ENCODE peak calls at places on chromosomes 11 and 22, in ten cellular contexts. One of them, this sample, is unnamed.

GRCh38 chr11:63443714-63444113 is 47.3 kb downstream of the PLAAT5 start:
- DNase-seq in AG09319: no peak
- DNase-seq in NCI-H1436: no peak
- DNase-seq in neural crest cell: no peak
- DNase-seq in sciatic nerve: no peak
- DNase-seq in endothelial cell: no peak
- DNase-seq in ACHN: no peak
- DNase-seq in fibroblast of lung: no peak
- DNase-seq in fibroblast of the conjunctiva: no peak
- DNase-seq in HCT116: no peak
- DNase-seq in this sample: no peak

GRCh38 chr11:46160100-46160499 is 38.8 kb upstream of the PHF21A start:
- DNase-seq in AG09319: no peak
- DNase-seq in HCT116: no peak
- DNase-seq in NCI-H1436: no peak
- DNase-seq in fibroblast of the conjunctiva: no peak
- DNase-seq in fibroblast of lung: no peak
- DNase-seq in neural crest cell: no peak
- DNase-seq in endothelial cell: no peak
- DNase-seq in ACHN: no peak
- DNase-seq in sciatic nerve: no peak
- DNase-seq in this sample: no peak

GRCh38 chr11:72001255-72001654 is 2.5 kb downstream of the IL18BP start:
- DNase-seq in fibroblast of the conjunctiva: no peak
- DNase-seq in neural crest cell: no peak
- DNase-seq in sciatic nerve: no peak
- DNase-seq in AG09319: no peak
- DNase-seq in NCI-H1436: no peak
- DNase-seq in endothelial cell: no peak
- DNase-seq in ACHN: no peak
- DNase-seq in HCT116: no peak
- DNase-seq in fibroblast of lung: no peak
- DNase-seq in this sample: no peak

GRCh38 chr22:40721266-40721665 is 42.0 kb downstream of the MCHR1 start:
- DNase-seq in ACHN: no peak
- DNase-seq in fibroblast of lung: peak
- DNase-seq in neural crest cell: peak
- DNase-seq in sciatic nerve: no peak
- DNase-seq in endothelial cell: no peak
- DNase-seq in NCI-H1436: peak
- DNase-seq in fibroblast of the conjunctiva: no peak
- DNase-seq in AG09319: no peak
- DNase-seq in HCT116: no peak
- DNase-seq in this sample: peak

GRCh38 chr11:117217141-117217609 is 14.7 kb downstream of the PCSK7 start:
- DNase-seq in NCI-H1436: no peak
- DNase-seq in neural crest cell: no peak
- DNase-seq in HCT116: no peak
- DNase-seq in endothelial cell: no peak
- DNase-seq in AG09319: no peak
- DNase-seq in ACHN: no peak
- DNase-seq in fibroblast of lung: peak
- DNase-seq in sciatic nerve: peak
- DNase-seq in fibroblast of the conjunctiva: no peak
- DNase-seq in this sample: no peak

GRCh38 chr22:37747715-37748100 is 50.9 kb downstream of the TRIOBP start:
- DNase-seq in ACHN: no peak
- DNase-seq in NCI-H1436: no peak
- DNase-seq in endothelial cell: no peak
- DNase-seq in neural crest cell: no peak
- DNase-seq in AG09319: no peak
- DNase-seq in fibroblast of lung: no peak
- DNase-seq in sciatic nerve: no peak
- DNase-seq in HCT116: no peak
- DNase-seq in fibroblast of the conjunctiva: no peak
- DNase-seq in this sample: no peak

GRCh38 chr11:68685656-68686380 is 1.5 kb downstream of the GAL start:
- DNase-seq in neural crest cell: no peak
- DNase-seq in HCT116: no peak
- DNase-seq in NCI-H1436: no peak
- DNase-seq in sciatic nerve: no peak
- DNase-seq in AG09319: no peak
- DNase-seq in fibroblast of the conjunctiva: no peak
- DNase-seq in ACHN: no peak
- DNase-seq in endothelial cell: no peak
- DNase-seq in fibroblast of lung: no peak
- DNase-seq in this sample: no peak

GRCh38 chr11:107453594-107454286 is 3.9 kb downstream of the CWF19L2 start:
- DNase-seq in HCT116: no peak
- DNase-seq in neural crest cell: no peak
- DNase-seq in ACHN: no peak
- DNase-seq in endothelial cell: no peak
- DNase-seq in sciatic nerve: no peak
- DNase-seq in AG09319: no peak
- DNase-seq in fibroblast of lung: no peak
- DNase-seq in fibroblast of the conjunctiva: no peak
- DNase-seq in NCI-H1436: no peak
- DNase-seq in this sample: no peak

GRCh38 chr11:15819679-15820286 is 536.6 kb downstream of the SOX6 start:
- DNase-seq in neural crest cell: peak
- DNase-seq in fibroblast of lung: peak
- DNase-seq in AG09319: no peak
- DNase-seq in HCT116: peak
- DNase-seq in fibroblast of the conjunctiva: peak
- DNase-seq in endothelial cell: peak
- DNase-seq in ACHN: peak
- DNase-seq in sciatic nerve: peak
- DNase-seq in NCI-H1436: peak
- DNase-seq in this sample: peak

GRCh38 chr11:2235588-2236326 is 34.6 kb downstream of the ASCL2 start:
- DNase-seq in fibroblast of lung: no peak
- DNase-seq in HCT116: no peak
- DNase-seq in endothelial cell: no peak
- DNase-seq in AG09319: no peak
- DNase-seq in neural crest cell: no peak
- DNase-seq in NCI-H1436: no peak
- DNase-seq in ACHN: no peak
- DNase-seq in fibroblast of the conjunctiva: no peak
- DNase-seq in sciatic nerve: no peak
- DNase-seq in this sample: no peak

GRCh38 chr11:45042560-45042959 is 91.9 kb upstream of the TP53I11 start:
- DNase-seq in neural crest cell: no peak
- DNase-seq in fibroblast of lung: no peak
- DNase-seq in endothelial cell: no peak
- DNase-seq in NCI-H1436: no peak
- DNase-seq in ACHN: peak
- DNase-seq in AG09319: no peak
- DNase-seq in sciatic nerve: no peak
- DNase-seq in HCT116: no peak
- DNase-seq in fibroblast of the conjunctiva: peak
- DNase-seq in this sample: no peak

GRCh38 chr11:12771875-12772274 is 97.7 kb downstream of the TEAD1 start:
- DNase-seq in ACHN: no peak
- DNase-seq in neural crest cell: no peak
- DNase-seq in AG09319: no peak
- DNase-seq in HCT116: no peak
- DNase-seq in NCI-H1436: no peak
- DNase-seq in fibroblast of lung: peak
- DNase-seq in fibroblast of the conjunctiva: no peak
- DNase-seq in endothelial cell: no peak
- DNase-seq in sciatic nerve: no peak
- DNase-seq in this sample: no peak

GRCh38 chr22:31001124-31001770 is 32.2 kb downstream of the TUG1 start:
- DNase-seq in AG09319: no peak
- DNase-seq in endothelial cell: no peak
- DNase-seq in sciatic nerve: no peak
- DNase-seq in HCT116: no peak
- DNase-seq in fibroblast of the conjunctiva: no peak
- DNase-seq in neural crest cell: no peak
- DNase-seq in NCI-H1436: no peak
- DNase-seq in fibroblast of lung: no peak
- DNase-seq in ACHN: no peak
- DNase-seq in this sample: no peak

GRCh38 chr11:27571151-27571840 is 64.7 kb upstream of the LIN7C start:
- DNase-seq in NCI-H1436: no peak
- DNase-seq in fibroblast of the conjunctiva: peak
- DNase-seq in ACHN: no peak
- DNase-seq in AG09319: peak
- DNase-seq in neural crest cell: no peak
- DNase-seq in sciatic nerve: no peak
- DNase-seq in fibroblast of lung: peak
- DNase-seq in endothelial cell: no peak
- DNase-seq in HCT116: no peak
- DNase-seq in this sample: no peak

GRCh38 chr11:69575296-69576068 is 65.5 kb upstream of the CCND1 start:
- DNase-seq in NCI-H1436: no peak
- DNase-seq in fibroblast of lung: no peak
- DNase-seq in ACHN: no peak
- DNase-seq in sciatic nerve: no peak
- DNase-seq in neural crest cell: no peak
- DNase-seq in HCT116: no peak
- DNase-seq in fibroblast of the conjunctiva: no peak
- DNase-seq in endothelial cell: no peak
- DNase-seq in AG09319: no peak
- DNase-seq in this sample: no peak

GRCh38 chr11:13635804-13636203 is 32.7 kb upstream of the FAR1 start:
- DNase-seq in endothelial cell: no peak
- DNase-seq in AG09319: no peak
- DNase-seq in sciatic nerve: no peak
- DNase-seq in fibroblast of lung: no peak
- DNase-seq in NCI-H1436: no peak
- DNase-seq in ACHN: no peak
- DNase-seq in HCT116: no peak
- DNase-seq in fibroblast of the conjunctiva: no peak
- DNase-seq in neural crest cell: no peak
- DNase-seq in this sample: no peak

GRCh38 chr11:112467721-112468120 is 207.1 kb upstream of the PLET1 start:
- DNase-seq in AG09319: no peak
- DNase-seq in ACHN: no peak
- DNase-seq in fibroblast of lung: no peak
- DNase-seq in NCI-H1436: no peak
- DNase-seq in endothelial cell: no peak
- DNase-seq in sciatic nerve: no peak
- DNase-seq in fibroblast of the conjunctiva: no peak
- DNase-seq in HCT116: no peak
- DNase-seq in neural crest cell: no peak
- DNase-seq in this sample: no peak

GRCh38 chr11:116506446-116506845 is 266.3 kb downstream of the BUD13 start:
- DNase-seq in ACHN: no peak
- DNase-seq in sciatic nerve: no peak
- DNase-seq in fibroblast of lung: no peak
- DNase-seq in endothelial cell: no peak
- DNase-seq in neural crest cell: no peak
- DNase-seq in AG09319: no peak
- DNase-seq in HCT116: no peak
- DNase-seq in fibroblast of the conjunctiva: no peak
- DNase-seq in NCI-H1436: no peak
- DNase-seq in this sample: no peak

GRCh38 chr11:14445542-14446530 is 53.8 kb downstream of the COPB1 start:
- DNase-seq in neural crest cell: no peak
- DNase-seq in fibroblast of the conjunctiva: no peak
- DNase-seq in NCI-H1436: no peak
- DNase-seq in sciatic nerve: no peak
- DNase-seq in fibroblast of lung: peak
- DNase-seq in AG09319: no peak
- DNase-seq in HCT116: no peak
- DNase-seq in ACHN: peak
- DNase-seq in endothelial cell: no peak
- DNase-seq in this sample: no peak

GRCh38 chr11:3905080-3905953 is 49.9 kb downstream of the STIM1 start:
- DNase-seq in fibroblast of lung: peak
- DNase-seq in AG09319: peak
- DNase-seq in ACHN: peak
- DNase-seq in endothelial cell: no peak
- DNase-seq in HCT116: peak
- DNase-seq in sciatic nerve: no peak
- DNase-seq in neural crest cell: no peak
- DNase-seq in NCI-H1436: no peak
- DNase-seq in fibroblast of the conjunctiva: no peak
- DNase-seq in this sample: peak

GRCh38 chr11:45654741-45655283 is 10.6 kb downstream of the CHST1 start:
- DNase-seq in fibroblast of the conjunctiva: no peak
- DNase-seq in fibroblast of lung: no peak
- DNase-seq in neural crest cell: no peak
- DNase-seq in AG09319: no peak
- DNase-seq in HCT116: no peak
- DNase-seq in endothelial cell: no peak
- DNase-seq in ACHN: no peak
- DNase-seq in sciatic nerve: no peak
- DNase-seq in NCI-H1436: no peak
- DNase-seq in this sample: no peak

GRCh38 chr11:128929991-128930390 is 12.7 kb downstream of the TP53AIP1 start:
- DNase-seq in neural crest cell: no peak
- DNase-seq in NCI-H1436: no peak
- DNase-seq in fibroblast of the conjunctiva: no peak
- DNase-seq in sciatic nerve: no peak
- DNase-seq in HCT116: no peak
- DNase-seq in AG09319: no peak
- DNase-seq in ACHN: no peak
- DNase-seq in endothelial cell: no peak
- DNase-seq in fibroblast of lung: peak
- DNase-seq in this sample: no peak